ENCODE peak calls at places on chromosomes 5 and 9, in six cellular contexts. W is GM23248, I is activated T-cell treated with anti-CD3 and anti-CD28 coated beads for 1 hour, C is dermis microvascular lymphatic vessel endothelial cell, D is GM10248, B is 8988T. F is an unnamed sample.

GRCh38 chr9:127644943-127645342 is 32.9 kb downstream of the STXBP1 start:
- DNase-seq in D (no peak), C (peak; percentile 13), B (no peak), I (no peak), W (no peak), F (peak; percentile 56)

GRCh38 chr9:93041108-93041802 is 17.2 kb upstream of the SUSD3 start:
- DNase-seq in C (no peak), D (no peak), W (peak; percentile 13), B (no peak), I (no peak), F (no peak)

GRCh38 chr9:129836342-129837007 is 1.2 kb downstream of the USP20 start:
- DNase-seq in D (no peak), I (no peak), C (no peak), B (no peak), W (peak; percentile 24), F (no peak)

GRCh38 chr9:134833294-134833880 is 47.2 kb upstream of the FCN2 start:
- DNase-seq in I (no peak), W (no peak), C (no peak), B (no peak), D (no peak), F (no peak)

GRCh38 chr5:168059111-168059510 is 232.3 kb upstream of the WWC1 start:
- DNase-seq in W (no peak), B (no peak), C (no peak), D (no peak), I (no peak), F (no peak)

GRCh38 chr9:83472221-83472665 is 66.0 kb downstream of the FRMD3 start:
- DNase-seq in C (peak; percentile 75), D (no peak), B (no peak), I (no peak), W (peak; percentile 70), F (peak; percentile 67)

GRCh38 chr5:111720333-111720890 is 36.6 kb downstream of the NREP start:
- DNase-seq in C (no peak), I (no peak), B (no peak), W (no peak), D (no peak), F (no peak)

GRCh38 chr9:121359358-121360294 is 10.4 kb downstream of the STOM start:
- DNase-seq in B (no peak), W (peak; percentile 27), I (no peak), D (no peak), C (no peak), F (peak; percentile 90)

GRCh38 chr9:134208310-134208841 is 44.0 kb upstream of the RNU6ATAC start:
- DNase-seq in C (peak; percentile 52), D (no peak), W (no peak), I (no peak), B (no peak), F (peak; percentile 33)

GRCh38 chr5:135441256-135441915 is 5.8 kb downstream of the DCANP1 start:
- DNase-seq in D (no peak), C (no peak), I (no peak), W (no peak), B (no peak), F (no peak)

GRCh38 chr9:37954581-37954981 is 50.7 kb upstream of the SLC25A51 start:
- DNase-seq in C (no peak), W (no peak), B (no peak), I (no peak), D (peak; percentile 65), F (no peak)

GRCh38 chr5:10702911-10703491 is 58.0 kb downstream of the DAP start:
- DNase-seq in W (peak; percentile 42), I (no peak), C (peak; percentile 21), B (no peak), D (no peak), F (peak; percentile 58)

GRCh38 chr5:13987843-13988464 is 43.5 kb upstream of the DNAH5 start:
- DNase-seq in C (peak; percentile 71), I (no peak), D (peak; percentile 66), B (peak; percentile 50), W (peak; percentile 84), F (peak; percentile 79)

GRCh38 chr9:134653259-134654009 is 11.8 kb downstream of the COL5A1 start:
- DNase-seq in W (no peak), D (no peak), B (no peak), I (no peak), C (no peak), F (no peak)

GRCh38 chr5:43098064-43098463 is 22.6 kb upstream of the ZNF131 start:
- DNase-seq in C (no peak), I (no peak), D (no peak), B (no peak), W (no peak), F (no peak)

F was measured in EH.